ENCODE peak calls at places on chromosomes 4 and X, in seven cellular contexts. W is AG09319, X is K562, J is fibroblast of pulmonary artery, N is lung, D is lower leg skin, Q is WTC11. V is an unnamed sample.

GRCh38 chr4:48779095-48779997 is 733 bp downstream of the FRYL start:
- DNase-seq in X (peak), W (no peak), N (peak), J (peak), D (peak), Q (peak), V (peak)

GRCh38 chr4:55912249-55912648 is 36.5 kb upstream of the CEP135 start:
- DNase-seq in D (no peak), J (no peak), X (no peak), Q (no peak), W (no peak), N (no peak), V (no peak)

GRCh38 chrX:153303276-153304262 is 18.0 kb downstream of the PNMA6F start:
- DNase-seq in D (no peak), J (no peak), W (no peak), X (no peak), N (no peak), Q (no peak), V (no peak)

GRCh38 chrX:72468607-72469006 is 104.0 kb downstream of the HDAC8 start:
- DNase-seq in J (no peak), D (no peak), N (no peak), X (no peak), W (no peak), Q (no peak), V (no peak)

GRCh38 chr4:147714575-147715401 is 17.1 kb upstream of the ARHGAP10 start:
- DNase-seq in J (peak), Q (no peak), X (no peak), D (peak), N (no peak), W (no peak), V (no peak)

GRCh38 chr4:42347076-42347475 is 50.2 kb upstream of the SHISA3 start:
- DNase-seq in Q (no peak), J (no peak), X (no peak), N (no peak), W (no peak), D (no peak), V (no peak)

GRCh38 chr4:6471303-6472007 is 959 bp downstream of the PPP2R2C start:
- DNase-seq in J (no peak), N (no peak), Q (no peak), D (peak), X (no peak), W (no peak), V (no peak)

GRCh38 chr4:124691801-124692200 is 20.7 kb downstream of the ANKRD50 start:
- DNase-seq in J (no peak), N (no peak), D (no peak), X (no peak), W (no peak), Q (no peak), V (no peak)

GRCh38 chrX:7996414-7996813 is 69.2 kb upstream of the PNPLA4 start:
- DNase-seq in Q (peak), N (no peak), X (peak), W (no peak), J (peak), D (no peak), V (peak)

GRCh38 chrX:70174754-70175153 is 2.5 kb upstream of the DGAT2L6 start:
- DNase-seq in D (no peak), W (no peak), J (peak), Q (no peak), X (no peak), N (no peak), V (no peak)

GRCh38 chr4:183758006-183758734 is 99.1 kb downstream of the TRAPPC11 start:
- DNase-seq in N (no peak), J (peak), X (peak), D (no peak), Q (peak), W (no peak), V (peak)

GRCh38 chr4:149959391-149959790 is 118.9 kb upstream of the DCLK2 start:
- DNase-seq in J (no peak), W (no peak), D (no peak), X (no peak), Q (no peak), N (no peak), V (no peak)

GRCh38 chrX:2692221-2693122 is 1.4 kb downstream of the CD99 start:
- DNase-seq in W (no peak), Q (no peak), J (peak), N (no peak), X (peak), D (no peak), V (no peak)

GRCh38 chr4:177583000-177583399 is 140.8 kb upstream of the AGA start:
- DNase-seq in W (no peak), D (no peak), N (no peak), Q (no peak), J (no peak), X (no peak), V (no peak)

GRCh38 chr4:177574446-177574845 is 132.2 kb upstream of the AGA start:
- DNase-seq in X (no peak), W (no peak), D (no peak), N (no peak), Q (no peak), J (peak), V (no peak)

GRCh38 chr4:177579649-177580048 is 137.4 kb upstream of the AGA start:
- DNase-seq in N (no peak), W (no peak), J (no peak), Q (no peak), D (no peak), X (no peak), V (no peak)
- TF ChIP-seq CTCF in N (no peak), W (peak), J (no peak), Q (no peak), D (no peak), X (no peak), V (no peak)

GRCh38 chrX:145190801-145191389 is 56.4 kb upstream of the SPANXN1 start:
- DNase-seq in Q (no peak), D (no peak), X (peak), W (no peak), J (peak), N (no peak), V (no peak)
- TF ChIP-seq CTCF in Q (no peak), D (no peak), X (no peak), W (peak), J (peak), N (no peak), V (peak)

GRCh38 chrX:131763674-131764073 is 219.8 kb downstream of the OR13H1 start:
- DNase-seq in W (peak), J (no peak), Q (no peak), X (peak), N (peak), D (no peak), V (no peak)
- TF ChIP-seq CTCF in W (peak), J (no peak), Q (no peak), X (no peak), N (peak), D (no peak), V (no peak)

DNA sequence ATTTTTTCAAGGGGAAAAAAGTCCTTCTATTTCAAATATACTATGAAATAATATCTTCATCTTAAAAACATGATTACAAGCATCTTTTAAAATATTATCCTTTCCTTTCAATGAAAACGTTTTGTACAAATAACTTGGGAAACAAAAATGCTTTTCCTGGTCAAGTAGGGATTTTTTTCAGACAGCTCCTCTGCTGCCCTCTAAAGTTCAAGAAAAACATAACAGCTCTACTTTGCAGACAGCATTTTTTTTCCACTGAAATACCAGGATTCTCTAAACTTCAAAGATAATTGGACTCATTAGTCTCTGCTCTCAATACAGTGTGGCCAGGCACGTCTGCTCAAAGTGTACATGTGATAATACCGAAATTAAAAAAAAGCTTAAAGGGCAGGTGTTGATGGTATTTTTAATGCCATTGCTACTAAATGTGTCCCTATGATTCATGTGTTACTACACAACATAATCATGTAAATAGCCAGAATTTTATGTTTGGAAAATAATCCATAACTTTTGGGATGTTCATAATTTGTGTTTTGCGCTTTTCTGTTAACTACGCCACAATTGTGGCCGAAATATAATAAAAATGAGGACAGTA is 479.0 kb downstream of the KCNIP4 start:
- DNase-seq in N (no peak), X (no peak), W (no peak), D (no peak), Q (no peak), J (peak), V (no peak)
- TF ChIP-seq CTCF in N (no peak), X (no peak), W (peak), D (no peak), Q (peak), J (peak), V (peak)

V was measured in glutamatergic neuron.